ENCODE peak calls at places on chromosome 5, in nine cellular contexts. One of them, this sample, is unnamed.
A peak's percentile ranks its signal among the peaks of the same experiment; 100 is the strongest.

GRCh38 chr5:110853267-110853666 is 114.5 kb downstream of the SLC25A46 start:
- DNase-seq in astrocyte of the spinal cord: peak; percentile 10
- DNase-seq in mucosa of descending colon: no peak
- DNase-seq in choroid plexus epithelial cell: peak; percentile 54
- DNase-seq in fibroblast of mammary gland: peak; percentile 22
- DNase-seq in HFF-Myc: no peak
- DNase-seq in A549: no peak
- DNase-seq in lower lobe of right lung: no peak
- DNase-seq in AG10803: no peak
- DNase-seq in this sample: no peak

GRCh38 chr5:17305024-17305423 is 87.6 kb downstream of the BASP1 start:
- DNase-seq in mucosa of descending colon: no peak
- DNase-seq in A549: peak; percentile 44
- DNase-seq in AG10803: no peak
- DNase-seq in astrocyte of the spinal cord: no peak
- DNase-seq in HFF-Myc: no peak
- DNase-seq in lower lobe of right lung: no peak
- DNase-seq in fibroblast of mammary gland: no peak
- DNase-seq in choroid plexus epithelial cell: peak; percentile 76
- DNase-seq in this sample: no peak

GRCh38 chr5:84382363-84383295 is 2.1 kb downstream of the EDIL3 start:
- DNase-seq in astrocyte of the spinal cord: peak; percentile 75
- DNase-seq in A549: no peak
- DNase-seq in fibroblast of mammary gland: peak; percentile 11
- DNase-seq in AG10803: peak; percentile 24
- DNase-seq in mucosa of descending colon: peak; percentile 76
- DNase-seq in HFF-Myc: no peak
- DNase-seq in lower lobe of right lung: peak; percentile 51
- DNase-seq in choroid plexus epithelial cell: peak; percentile 65
- DNase-seq in this sample: no peak

GRCh38 chr5:95717439-95717838 is 13.7 kb upstream of the RHOBTB3 start:
- DNase-seq in lower lobe of right lung: no peak
- DNase-seq in AG10803: no peak
- DNase-seq in fibroblast of mammary gland: no peak
- DNase-seq in A549: no peak
- DNase-seq in HFF-Myc: no peak
- DNase-seq in choroid plexus epithelial cell: no peak
- DNase-seq in astrocyte of the spinal cord: no peak
- DNase-seq in mucosa of descending colon: no peak
- DNase-seq in this sample: no peak

GRCh38 chr5:96753848-96754247 is 53.9 kb downstream of the ERAP1 start:
- DNase-seq in AG10803: no peak
- DNase-seq in choroid plexus epithelial cell: no peak
- DNase-seq in astrocyte of the spinal cord: no peak
- DNase-seq in mucosa of descending colon: no peak
- DNase-seq in HFF-Myc: no peak
- DNase-seq in A549: no peak
- DNase-seq in lower lobe of right lung: no peak
- DNase-seq in fibroblast of mammary gland: no peak
- DNase-seq in this sample: no peak

GRCh38 chr5:94523018-94523417 is 95.4 kb downstream of the KIAA0825 start:
- DNase-seq in mucosa of descending colon: no peak
- DNase-seq in lower lobe of right lung: no peak
- DNase-seq in AG10803: no peak
- DNase-seq in HFF-Myc: no peak
- DNase-seq in choroid plexus epithelial cell: no peak
- DNase-seq in fibroblast of mammary gland: no peak
- DNase-seq in astrocyte of the spinal cord: no peak
- DNase-seq in A549: no peak
- DNase-seq in this sample: no peak

GRCh38 chr5:173514666-173515065 is 101.8 kb downstream of the BOD1 start:
- DNase-seq in A549: no peak
- DNase-seq in astrocyte of the spinal cord: no peak
- DNase-seq in AG10803: peak; percentile 66
- DNase-seq in fibroblast of mammary gland: peak; percentile 38
- DNase-seq in lower lobe of right lung: no peak
- DNase-seq in mucosa of descending colon: no peak
- DNase-seq in HFF-Myc: no peak
- DNase-seq in choroid plexus epithelial cell: no peak
- DNase-seq in this sample: no peak

GRCh38 chr5:82100303-82101077 is 128.7 kb downstream of the ATG10 start:
- DNase-seq in HFF-Myc: peak; percentile 29
- DNase-seq in fibroblast of mammary gland: peak; percentile 28
- DNase-seq in astrocyte of the spinal cord: peak; percentile 61
- DNase-seq in AG10803: no peak
- DNase-seq in choroid plexus epithelial cell: peak; percentile 77
- DNase-seq in A549: peak; percentile 1
- DNase-seq in mucosa of descending colon: no peak
- DNase-seq in lower lobe of right lung: no peak
- DNase-seq in this sample: peak; percentile 52

DNA sequence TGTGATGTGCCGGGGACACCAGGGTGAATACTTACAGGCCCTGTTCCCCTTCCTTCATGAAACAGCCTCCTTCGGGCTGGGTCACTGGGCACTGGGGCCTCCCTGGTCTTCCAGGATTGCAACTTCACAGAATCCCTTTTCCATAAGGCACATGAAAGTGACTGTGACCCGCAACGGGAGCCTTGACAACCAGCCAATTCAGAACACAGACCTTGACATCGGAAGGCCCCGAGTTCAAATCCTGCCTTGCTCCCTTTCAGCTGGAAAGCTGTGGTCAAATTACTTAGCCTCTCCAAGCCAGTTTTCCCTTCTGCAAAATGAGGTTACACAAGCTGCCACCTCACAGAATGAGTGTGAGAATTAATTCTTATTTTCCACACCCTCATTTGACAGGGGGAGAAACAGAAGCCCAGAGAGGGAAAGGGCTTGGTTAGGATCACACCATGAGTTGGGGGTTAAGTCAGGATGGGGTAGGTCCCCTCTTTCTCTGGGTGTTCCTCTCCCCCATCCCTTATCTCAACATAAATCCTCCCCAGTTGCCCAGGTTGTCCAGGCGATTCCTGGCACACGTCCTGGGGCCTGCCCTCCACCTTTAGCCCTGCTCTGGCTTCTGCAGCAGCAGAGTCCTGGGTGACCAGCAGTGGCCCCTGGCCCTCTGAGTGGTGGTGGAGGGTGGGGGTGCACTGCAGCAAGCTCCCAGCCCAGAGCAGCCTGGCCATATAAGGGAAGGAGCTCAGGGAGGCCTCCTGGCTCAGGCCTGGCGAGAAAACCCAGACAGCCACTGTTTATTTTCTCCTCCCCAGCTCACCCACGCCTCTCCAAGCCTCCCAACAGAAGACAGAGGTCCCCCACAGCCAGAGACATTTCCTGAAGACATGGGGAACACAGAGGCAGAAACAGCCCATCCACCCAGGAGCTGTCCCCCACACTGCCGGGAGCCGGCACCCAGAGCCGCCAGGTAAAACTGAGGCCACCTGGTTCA is 44.5 kb upstream of the IL17B start:
- DNase-seq in AG10803: no peak
- DNase-seq in fibroblast of mammary gland: no peak
- DNase-seq in mucosa of descending colon: no peak
- DNase-seq in astrocyte of the spinal cord: peak; percentile 77
- DNase-seq in choroid plexus epithelial cell: peak; percentile 88
- DNase-seq in HFF-Myc: no peak
- DNase-seq in lower lobe of right lung: no peak
- DNase-seq in A549: no peak
- DNase-seq in this sample: no peak
- H3K4me3 ChIP-seq in AG10803: no peak overlapping the region
- H3K4me3 ChIP-seq in fibroblast of mammary gland: no peak overlapping the region
- H3K4me3 ChIP-seq in mucosa of descending colon: no peak overlapping the region
- H3K4me3 ChIP-seq in astrocyte of the spinal cord: peak overlapping the region; percentile 9
- H3K4me3 ChIP-seq in choroid plexus epithelial cell: no peak overlapping the region
- H3K4me3 ChIP-seq in HFF-Myc: no peak overlapping the region
- H3K4me3 ChIP-seq in lower lobe of right lung: no peak overlapping the region
- H3K4me3 ChIP-seq in A549: no peak overlapping the region
- H3K4me3 ChIP-seq in this sample: no peak overlapping the region

DNA sequence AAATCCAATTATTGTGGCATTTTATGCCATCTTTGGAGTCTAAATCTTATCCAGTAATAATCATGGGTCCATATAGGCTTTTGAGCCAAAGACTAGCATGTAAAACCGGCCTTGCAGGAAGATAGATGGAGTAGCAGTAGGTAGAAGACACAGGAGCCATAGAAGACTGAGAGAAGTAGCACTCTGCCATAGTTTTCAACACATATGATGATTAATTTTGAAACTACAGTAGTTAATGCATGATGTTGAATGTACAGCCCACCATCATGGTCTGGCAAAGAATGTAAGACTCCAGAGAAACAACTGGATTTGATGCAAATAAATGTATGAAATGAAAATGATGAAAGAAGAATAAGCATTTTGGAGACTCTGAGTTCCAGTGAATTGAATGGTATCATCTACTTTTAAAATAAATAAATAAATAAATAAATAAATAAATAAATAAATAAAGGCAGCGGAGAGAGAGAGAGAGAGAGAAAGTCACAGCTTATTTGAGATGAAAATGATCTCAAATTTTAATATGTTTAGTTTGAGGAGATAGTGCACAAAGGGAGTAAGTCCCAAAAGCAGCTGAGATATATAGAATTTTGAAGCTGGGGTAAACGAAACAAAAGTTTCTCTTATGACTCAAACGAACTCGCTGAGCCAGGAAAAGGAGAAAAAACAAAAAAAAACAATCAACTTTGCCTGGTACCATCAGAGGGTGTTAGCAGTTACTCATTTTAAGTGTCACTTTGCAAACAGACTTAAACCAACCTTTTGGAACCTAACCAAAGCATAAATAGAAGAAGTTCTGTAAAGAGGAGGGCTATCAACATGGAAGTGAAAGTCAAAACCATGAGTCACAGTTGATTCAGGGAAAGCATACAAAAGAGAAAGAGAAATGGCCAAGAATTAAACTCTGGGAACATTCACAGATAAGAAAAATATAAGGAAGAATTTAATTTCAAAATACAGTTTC is 388.7 kb downstream of the CETN3 start:
- DNase-seq in lower lobe of right lung: no peak
- DNase-seq in choroid plexus epithelial cell: peak; percentile 91
- DNase-seq in HFF-Myc: no peak
- DNase-seq in mucosa of descending colon: no peak
- DNase-seq in fibroblast of mammary gland: peak; percentile 90
- DNase-seq in A549: no peak
- DNase-seq in AG10803: peak; percentile 67
- DNase-seq in astrocyte of the spinal cord: peak; percentile 97
- DNase-seq in this sample: no peak
- H3K4me3 ChIP-seq in lower lobe of right lung: peak overlapping the region; percentile 32
- H3K4me3 ChIP-seq in choroid plexus epithelial cell: peak overlapping the region; percentile 50
- H3K4me3 ChIP-seq in HFF-Myc: no peak overlapping the region
- H3K4me3 ChIP-seq in mucosa of descending colon: no peak overlapping the region
- H3K4me3 ChIP-seq in fibroblast of mammary gland: peak overlapping the region; percentile 30
- H3K4me3 ChIP-seq in A549: peak overlapping the region; percentile 14
- H3K4me3 ChIP-seq in AG10803: peak overlapping the region; percentile 44
- H3K4me3 ChIP-seq in astrocyte of the spinal cord: peak overlapping the region; percentile 17
- H3K4me3 ChIP-seq in this sample: no peak overlapping the region

GRCh38 chr5:149154629-149155028 is 13.3 kb downstream of the ABLIM3 start:
- DNase-seq in HFF-Myc: no peak
- DNase-seq in AG10803: no peak
- DNase-seq in choroid plexus epithelial cell: no peak
- DNase-seq in astrocyte of the spinal cord: no peak
- DNase-seq in mucosa of descending colon: no peak
- DNase-seq in lower lobe of right lung: no peak
- DNase-seq in fibroblast of mammary gland: no peak
- DNase-seq in A549: no peak
- DNase-seq in this sample: no peak

GRCh38 chr5:149152317-149152746 is 11.0 kb downstream of the ABLIM3 start:
- DNase-seq in fibroblast of mammary gland: peak; percentile 77
- DNase-seq in choroid plexus epithelial cell: no peak
- DNase-seq in AG10803: peak; percentile 83
- DNase-seq in lower lobe of right lung: no peak
- DNase-seq in HFF-Myc: peak; percentile 77
- DNase-seq in mucosa of descending colon: no peak
- DNase-seq in A549: peak; percentile 44
- DNase-seq in astrocyte of the spinal cord: no peak
- DNase-seq in this sample: no peak

GRCh38 chr5:149151717-149152116 is 10.4 kb downstream of the ABLIM3 start:
- DNase-seq in A549: no peak
- DNase-seq in mucosa of descending colon: no peak
- DNase-seq in astrocyte of the spinal cord: no peak
- DNase-seq in fibroblast of mammary gland: peak; percentile 56
- DNase-seq in AG10803: no peak
- DNase-seq in choroid plexus epithelial cell: no peak
- DNase-seq in lower lobe of right lung: no peak
- DNase-seq in HFF-Myc: no peak
- DNase-seq in this sample: no peak

GRCh38 chr5:149153193-149153750 is 12.0 kb downstream of the ABLIM3 start:
- DNase-seq in AG10803: no peak
- DNase-seq in mucosa of descending colon: no peak
- DNase-seq in astrocyte of the spinal cord: no peak
- DNase-seq in HFF-Myc: no peak
- DNase-seq in A549: no peak
- DNase-seq in fibroblast of mammary gland: no peak
- DNase-seq in choroid plexus epithelial cell: no peak
- DNase-seq in lower lobe of right lung: no peak
- DNase-seq in this sample: no peak

DNA sequence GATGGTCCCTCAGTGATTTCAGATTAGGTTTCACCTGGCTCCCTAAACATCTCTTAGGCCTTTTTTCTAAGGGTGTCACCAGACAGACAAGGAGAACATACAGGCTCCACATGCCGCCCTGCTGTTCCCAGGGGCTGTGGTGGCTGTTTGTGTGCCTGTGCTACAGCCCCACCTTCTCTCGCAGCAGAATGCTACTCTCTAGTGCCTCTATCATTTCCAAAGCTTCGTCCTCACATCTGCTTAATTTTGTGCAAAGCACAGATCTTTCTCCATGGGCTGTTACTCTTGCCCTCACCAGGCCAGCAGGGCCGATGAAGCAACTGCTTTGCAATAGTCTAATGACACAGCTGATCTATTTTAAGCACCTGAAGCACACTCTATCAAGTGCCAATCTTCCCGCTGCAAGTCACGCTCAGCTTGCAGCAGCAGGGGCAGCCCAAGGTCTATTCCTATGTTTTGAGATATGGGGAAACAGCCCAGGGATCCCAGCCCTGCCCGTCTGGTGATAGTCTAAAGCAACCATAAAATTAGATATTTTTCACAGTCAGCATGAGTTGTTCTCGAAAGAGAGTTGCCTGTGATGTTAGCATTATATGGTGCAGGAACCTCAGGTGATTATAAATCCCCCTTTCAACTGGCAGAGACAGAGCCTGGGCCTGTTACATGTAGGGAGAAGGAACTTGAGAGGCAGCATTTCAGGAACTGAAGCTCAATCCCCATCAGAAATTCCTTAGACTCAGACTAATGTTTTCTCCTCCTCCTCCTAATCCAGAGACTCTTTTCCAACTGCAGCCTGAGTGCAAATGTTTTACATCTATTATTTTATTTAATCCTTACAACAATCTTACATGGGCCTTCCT is 12.7 kb downstream of the ABLIM3 start:
- DNase-seq in fibroblast of mammary gland: peak; percentile 59
- DNase-seq in mucosa of descending colon: no peak
- DNase-seq in A549: no peak
- DNase-seq in choroid plexus epithelial cell: peak; percentile 87
- DNase-seq in AG10803: peak; percentile 93
- DNase-seq in HFF-Myc: no peak
- DNase-seq in lower lobe of right lung: peak; percentile 62
- DNase-seq in astrocyte of the spinal cord: peak; percentile 38
- DNase-seq in this sample: no peak
- H3K4me3 ChIP-seq in fibroblast of mammary gland: no peak overlapping the region
- H3K4me3 ChIP-seq in mucosa of descending colon: no peak overlapping the region
- H3K4me3 ChIP-seq in A549: no peak overlapping the region
- H3K4me3 ChIP-seq in choroid plexus epithelial cell: no peak overlapping the region
- H3K4me3 ChIP-seq in AG10803: no peak overlapping the region
- H3K4me3 ChIP-seq in HFF-Myc: no peak overlapping the region
- H3K4me3 ChIP-seq in lower lobe of right lung: no peak overlapping the region
- H3K4me3 ChIP-seq in astrocyte of the spinal cord: no peak overlapping the region
- H3K4me3 ChIP-seq in this sample: no peak overlapping the region

GRCh38 chr5:36659406-36659805 is 53.0 kb downstream of the SLC1A3 start:
- DNase-seq in HFF-Myc: no peak
- DNase-seq in AG10803: no peak
- DNase-seq in fibroblast of mammary gland: no peak
- DNase-seq in choroid plexus epithelial cell: peak; percentile 49
- DNase-seq in A549: no peak
- DNase-seq in astrocyte of the spinal cord: no peak
- DNase-seq in lower lobe of right lung: no peak
- DNase-seq in mucosa of descending colon: no peak
- DNase-seq in this sample: no peak
- H3K4me3 ChIP-seq in HFF-Myc: no peak overlapping the region
- H3K4me3 ChIP-seq in AG10803: no peak overlapping the region
- H3K4me3 ChIP-seq in fibroblast of mammary gland: no peak overlapping the region
- H3K4me3 ChIP-seq in choroid plexus epithelial cell: no peak overlapping the region
- H3K4me3 ChIP-seq in A549: no peak overlapping the region
- H3K4me3 ChIP-seq in astrocyte of the spinal cord: no peak overlapping the region
- H3K4me3 ChIP-seq in lower lobe of right lung: no peak overlapping the region
- H3K4me3 ChIP-seq in mucosa of descending colon: no peak overlapping the region
- H3K4me3 ChIP-seq in this sample: no peak overlapping the region

This sample was measured in Jurkat, Clone E6-1.